ENCODE peak calls at places on chromosomes 5 and 9, in nine cellular contexts. T, I, O, E, K, A, W, J and X are unnamed samples.
A peak's percentile ranks its signal among the peaks of the same experiment; 100 is the strongest.

GRCh38 chr9:105858284-105858683 is 163.9 kb downstream of the TMEM38B start:
- DNase-seq in T (no peak), I (no peak), O (no peak), E (no peak), K (no peak), A (no peak), W (no peak), J (no peak), X (no peak)

GRCh38 chr5:121967187-121967586 is 5.4 kb downstream of the SRFBP1 start:
- DNase-seq in T (no peak), I (no peak), O (no peak), E (no peak), K (no peak), A (peak; percentile 66), W (no peak), J (no peak), X (no peak)

GRCh38 chr5:74542477-74542876 is 98.1 kb downstream of the ENC1 start:
- DNase-seq in T (no peak), I (no peak), O (no peak), E (peak; percentile 81), K (no peak), A (peak; percentile 76), W (no peak), J (no peak), X (no peak)

GRCh38 chr9:35658144-35658893 is at the start of gene CCDC107:
- DNase-seq in T (peak; percentile 83), I (peak; percentile 93), O (peak; percentile 87), E (peak; percentile 72), K (peak; percentile 72), A (peak; percentile 93), W (peak; percentile 93), J (peak; percentile 87), X (peak; percentile 87)

GRCh38 chr9:16705121-16705604 is 165.3 kb downstream of the BNC2 start:
- DNase-seq in T (peak; percentile 88), I (peak; percentile 90), O (peak; percentile 77), E (peak; percentile 21), K (peak; percentile 77), A (peak; percentile 96), W (peak; percentile 93), J (peak; percentile 73), X (peak; percentile 83)

GRCh38 chr5:149404746-149405549 is 25.9 kb upstream of the IL17B start:
- DNase-seq in T (peak; percentile 49), I (no peak), O (no peak), E (peak; percentile 62), K (peak; percentile 50), A (peak; percentile 92), W (no peak), J (no peak), X (no peak)

GRCh38 chr5:68424799-68425537 is 209.4 kb downstream of the PIK3R1 start:
- DNase-seq in T (no peak), I (no peak), O (no peak), E (peak; percentile 73), K (peak; percentile 4), A (peak; percentile 77), W (no peak), J (no peak), X (no peak)

GRCh38 chr9:16002816-16003215 is 450.0 kb downstream of the CCDC171 start:
- DNase-seq in T (no peak), I (no peak), O (no peak), E (peak; percentile 28), K (no peak), A (peak; percentile 35), W (no peak), J (no peak), X (no peak)

GRCh38 chr5:148511832-148512347 is 128.1 kb downstream of the FBXO38 start:
- DNase-seq in T (no peak), I (no peak), O (no peak), E (no peak), K (no peak), A (no peak), W (no peak), J (no peak), X (no peak)

GRCh38 chr9:133863193-133863592 is 125.0 kb upstream of the SARDH start:
- DNase-seq in T (no peak), I (no peak), O (no peak), E (no peak), K (no peak), A (no peak), W (no peak), J (no peak), X (no peak)
- H3K27ac ChIP-seq in T (peak overlapping the region; percentile 86), I (peak overlapping the region; percentile 27), O (no peak overlapping the region), E (no peak overlapping the region), K (no peak overlapping the region), A (no peak overlapping the region), W (no peak overlapping the region), J (no peak overlapping the region), X (peak overlapping the region; percentile 70)

GRCh38 chr5:31962321-31962720 is 211.8 kb downstream of the GOLPH3 start:
- DNase-seq in T (no peak), I (no peak), O (no peak), E (no peak), K (no peak), A (no peak), W (peak; percentile 66), J (peak; percentile 30), X (peak; percentile 57)

GRCh38 chr5:31962928-31963327 is 211.2 kb downstream of the GOLPH3 start:
- DNase-seq in T (no peak), I (no peak), O (no peak), E (peak; percentile 76), K (no peak), A (peak; percentile 31), W (peak; percentile 3), J (no peak), X (no peak)

GRCh38 chr5:31965227-31965626 is 208.9 kb downstream of the GOLPH3 start:
- DNase-seq in T (no peak), I (no peak), O (no peak), E (no peak), K (no peak), A (no peak), W (no peak), J (no peak), X (no peak)

GRCh38 chr5:31963358-31963757 is 210.8 kb downstream of the GOLPH3 start:
- DNase-seq in T (no peak), I (no peak), O (peak; percentile 67), E (no peak), K (no peak), A (no peak), W (no peak), J (peak; percentile 33), X (peak; percentile 30)

DNA sequence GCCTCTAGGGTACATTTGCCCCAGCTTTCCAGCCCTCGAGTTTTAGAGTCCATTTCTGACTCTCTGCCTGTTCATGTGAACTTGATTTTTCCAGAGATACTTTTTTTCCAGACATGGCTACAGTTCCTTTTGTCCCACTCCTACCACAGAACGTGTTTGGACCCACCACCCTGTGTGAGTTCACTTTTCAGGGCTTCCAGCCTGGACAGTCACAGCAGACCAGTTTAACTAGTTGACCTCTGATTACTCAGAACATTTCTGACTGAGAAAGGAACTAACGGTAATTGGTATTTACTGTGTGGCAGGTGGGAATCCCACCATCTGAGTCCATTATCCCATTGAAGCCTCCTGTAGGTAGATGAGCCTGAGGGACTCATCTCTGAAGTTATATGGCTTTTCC is 210.2 kb downstream of the GOLPH3 start:
- DNase-seq in T (no peak), I (no peak), O (no peak), E (peak; percentile 72), K (no peak), A (no peak), W (no peak), J (no peak), X (no peak)
- H3K27ac ChIP-seq in T (peak overlapping the region; percentile 65), I (no peak overlapping the region), O (peak overlapping the region; percentile 79), E (no peak overlapping the region), K (no peak overlapping the region), A (no peak overlapping the region), W (no peak overlapping the region), J (no peak overlapping the region), X (peak overlapping the region; percentile 77)

GRCh38 chr9:91899611-91900010 is 50.4 kb downstream of the ROR2 start:
- DNase-seq in T (no peak), I (no peak), O (no peak), E (no peak), K (no peak), A (no peak), W (no peak), J (no peak), X (no peak)

GRCh38 chr9:91896513-91897121 is 53.4 kb downstream of the ROR2 start:
- DNase-seq in T (peak; percentile 68), I (no peak), O (peak; percentile 65), E (peak; percentile 36), K (no peak), A (peak; percentile 32), W (peak; percentile 72), J (peak; percentile 27), X (peak; percentile 27)

GRCh38 chr9:91896096-91896495 is 53.9 kb downstream of the ROR2 start:
- DNase-seq in T (no peak), I (no peak), O (no peak), E (no peak), K (no peak), A (no peak), W (no peak), J (no peak), X (no peak)

GRCh38 chr9:91898451-91899433 is 51.3 kb downstream of the ROR2 start:
- DNase-seq in T (peak; percentile 87), I (no peak), O (no peak), E (no peak), K (no peak), A (peak; percentile 47), W (no peak), J (no peak), X (no peak)

DNA sequence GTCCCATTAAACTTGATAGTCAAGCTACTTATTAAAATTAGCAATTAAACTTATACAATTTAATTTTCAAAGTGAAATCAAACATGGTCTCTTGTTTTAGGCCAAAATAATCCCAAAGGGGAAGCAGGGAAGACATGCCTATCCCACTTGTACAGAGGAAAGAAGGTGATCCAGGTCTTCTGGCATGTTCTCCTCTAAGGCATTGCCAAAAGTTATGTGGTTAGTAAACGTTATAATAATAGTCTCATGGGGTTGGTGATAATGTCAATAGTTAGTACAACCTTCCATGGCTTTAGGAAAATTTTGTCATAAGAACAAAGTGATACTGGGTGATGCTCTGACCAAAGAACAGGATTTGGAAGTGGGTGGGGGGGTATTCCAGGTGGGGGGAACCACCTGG is 52.8 kb downstream of the ROR2 start:
- DNase-seq in T (no peak), I (no peak), O (no peak), E (peak; percentile 9), K (no peak), A (peak; percentile 44), W (no peak), J (no peak), X (no peak)
- H3K27ac ChIP-seq in T (peak overlapping the region; percentile 80), I (no peak overlapping the region), O (no peak overlapping the region), E (no peak overlapping the region), K (no peak overlapping the region), A (no peak overlapping the region), W (no peak overlapping the region), J (no peak overlapping the region), X (no peak overlapping the region)

DNA sequence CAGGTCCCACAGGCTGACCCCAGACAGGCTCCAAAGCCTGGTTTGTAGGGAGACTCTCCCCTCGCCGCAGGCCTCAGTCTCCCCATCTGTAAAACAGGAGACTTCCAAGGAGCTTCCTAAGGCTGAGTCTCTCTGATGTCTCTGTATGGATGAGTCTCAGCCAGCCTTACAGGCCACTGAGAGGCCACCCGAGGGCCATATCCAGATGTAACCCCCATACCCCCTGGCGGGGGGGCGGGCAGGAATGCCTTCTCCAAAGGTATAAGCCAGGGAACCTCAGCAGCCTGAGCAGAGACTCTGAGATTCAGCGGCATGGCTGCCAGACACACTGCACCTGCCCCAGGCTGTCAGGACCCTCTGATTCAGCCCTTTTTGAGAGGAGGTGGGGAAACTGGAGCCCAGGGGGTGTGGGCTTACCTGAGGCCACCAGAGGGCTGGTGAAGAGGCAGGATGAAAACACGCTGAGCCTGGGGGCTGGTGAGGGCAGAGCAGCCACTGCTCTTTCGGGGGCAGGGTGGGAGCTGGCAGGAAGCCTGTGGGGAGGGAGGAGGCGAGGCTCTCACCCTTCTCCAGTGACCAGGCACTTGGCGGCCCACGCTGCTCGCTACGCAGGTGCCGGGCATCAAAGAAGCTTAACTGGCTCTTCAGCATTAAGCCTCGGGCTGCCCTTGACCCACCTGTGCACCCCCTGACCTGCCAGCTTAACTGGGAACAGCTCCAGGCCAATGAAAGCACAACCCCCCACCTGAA is 5.5 kb upstream of the SUSD3 start:
- DNase-seq in T (no peak), I (no peak), O (peak; percentile 58), E (no peak), K (no peak), A (no peak), W (no peak), J (no peak), X (no peak)
- H3K27ac ChIP-seq in T (peak overlapping the region; percentile 78), I (no peak overlapping the region), O (peak overlapping the region; percentile 87), E (no peak overlapping the region), K (no peak overlapping the region), A (no peak overlapping the region), W (no peak overlapping the region), J (no peak overlapping the region), X (no peak overlapping the region)